ENCODE peak calls at places on chromosomes 6 and 20, in eight cellular contexts. One of them, this sample, is unnamed.

GRCh38 chr6:26020983-26021349 is 58.4 kb downstream of the TRIM38 start:
- DNase-seq in lower lobe of right lung: peak; percentile 76
- DNase-seq in neural progenitor cell: peak; percentile 64
- DNase-seq in brain microvascular endothelial cell: peak; percentile 68
- DNase-seq in fibroblast of pulmonary artery: peak; percentile 77
- DNase-seq in psoas muscle: peak; percentile 62
- DNase-seq in left ventricle myocardium inferior: peak; percentile 56
- DNase-seq in BJ: no peak
- DNase-seq in this sample: peak; percentile 65

GRCh38 chr6:35392111-35392702 is 49.8 kb downstream of the PPARD start:
- DNase-seq in lower lobe of right lung: peak; percentile 84
- DNase-seq in neural progenitor cell: no peak
- DNase-seq in brain microvascular endothelial cell: no peak
- DNase-seq in fibroblast of pulmonary artery: no peak
- DNase-seq in psoas muscle: no peak
- DNase-seq in left ventricle myocardium inferior: peak; percentile 21
- DNase-seq in BJ: no peak
- DNase-seq in this sample: no peak

GRCh38 chr6:89574860-89575561 is 63.5 kb downstream of the LYRM2 start:
- DNase-seq in lower lobe of right lung: no peak
- DNase-seq in neural progenitor cell: no peak
- DNase-seq in brain microvascular endothelial cell: no peak
- DNase-seq in fibroblast of pulmonary artery: no peak
- DNase-seq in psoas muscle: no peak
- DNase-seq in left ventricle myocardium inferior: no peak
- DNase-seq in BJ: no peak
- DNase-seq in this sample: no peak

GRCh38 chr6:44576132-44576601 is 188.7 kb downstream of the CDC5L start:
- DNase-seq in lower lobe of right lung: no peak
- DNase-seq in neural progenitor cell: no peak
- DNase-seq in brain microvascular endothelial cell: peak; percentile 36
- DNase-seq in fibroblast of pulmonary artery: peak; percentile 68
- DNase-seq in psoas muscle: no peak
- DNase-seq in left ventricle myocardium inferior: no peak
- DNase-seq in BJ: no peak
- DNase-seq in this sample: peak; percentile 3

GRCh38 chr6:157688960-157689599 is 134.0 kb upstream of the SNX9 start:
- DNase-seq in lower lobe of right lung: no peak
- DNase-seq in neural progenitor cell: peak; percentile 64
- DNase-seq in brain microvascular endothelial cell: no peak
- DNase-seq in fibroblast of pulmonary artery: peak; percentile 29
- DNase-seq in psoas muscle: no peak
- DNase-seq in left ventricle myocardium inferior: no peak
- DNase-seq in BJ: no peak
- DNase-seq in this sample: no peak

GRCh38 chr20:61120595-61121515 is 131.2 kb upstream of the CDH4 start:
- DNase-seq in lower lobe of right lung: no peak
- DNase-seq in neural progenitor cell: peak; percentile 81
- DNase-seq in brain microvascular endothelial cell: peak; percentile 47
- DNase-seq in fibroblast of pulmonary artery: peak; percentile 26
- DNase-seq in psoas muscle: no peak
- DNase-seq in left ventricle myocardium inferior: peak; percentile 21
- DNase-seq in BJ: no peak
- DNase-seq in this sample: peak; percentile 76

GRCh38 chr6:132060591-132060990 is 109.4 kb upstream of the CCN2 start:
- DNase-seq in lower lobe of right lung: no peak
- DNase-seq in neural progenitor cell: no peak
- DNase-seq in brain microvascular endothelial cell: peak; percentile 86
- DNase-seq in fibroblast of pulmonary artery: peak; percentile 65
- DNase-seq in psoas muscle: no peak
- DNase-seq in left ventricle myocardium inferior: no peak
- DNase-seq in BJ: no peak
- DNase-seq in this sample: peak; percentile 89

GRCh38 chr6:122735618-122736017 is 43.9 kb upstream of the FABP7 start:
- DNase-seq in lower lobe of right lung: no peak
- DNase-seq in neural progenitor cell: no peak
- DNase-seq in brain microvascular endothelial cell: no peak
- DNase-seq in fibroblast of pulmonary artery: no peak
- DNase-seq in psoas muscle: no peak
- DNase-seq in left ventricle myocardium inferior: no peak
- DNase-seq in BJ: no peak
- DNase-seq in this sample: no peak

GRCh38 chr20:38857703-38858102 is 52.2 kb downstream of the PPP1R16B start:
- DNase-seq in lower lobe of right lung: no peak
- DNase-seq in neural progenitor cell: no peak
- DNase-seq in brain microvascular endothelial cell: no peak
- DNase-seq in fibroblast of pulmonary artery: no peak
- DNase-seq in psoas muscle: no peak
- DNase-seq in left ventricle myocardium inferior: no peak
- DNase-seq in BJ: no peak
- DNase-seq in this sample: no peak

GRCh38 chr6:14172575-14172974 is 55.0 kb downstream of the CD83 start:
- DNase-seq in lower lobe of right lung: no peak
- DNase-seq in neural progenitor cell: no peak
- DNase-seq in brain microvascular endothelial cell: no peak
- DNase-seq in fibroblast of pulmonary artery: no peak
- DNase-seq in psoas muscle: no peak
- DNase-seq in left ventricle myocardium inferior: no peak
- DNase-seq in BJ: no peak
- DNase-seq in this sample: no peak

GRCh38 chr20:11705512-11705911 is 212.2 kb upstream of the BTBD3 start:
- DNase-seq in lower lobe of right lung: no peak
- DNase-seq in neural progenitor cell: no peak
- DNase-seq in brain microvascular endothelial cell: no peak
- DNase-seq in fibroblast of pulmonary artery: no peak
- DNase-seq in psoas muscle: no peak
- DNase-seq in left ventricle myocardium inferior: no peak
- DNase-seq in BJ: no peak
- DNase-seq in this sample: no peak

GRCh38 chr20:62085206-62085605 is 19.5 kb upstream of the TAF4 start:
- DNase-seq in lower lobe of right lung: no peak
- DNase-seq in neural progenitor cell: no peak
- DNase-seq in brain microvascular endothelial cell: no peak
- DNase-seq in fibroblast of pulmonary artery: no peak
- DNase-seq in psoas muscle: no peak
- DNase-seq in left ventricle myocardium inferior: no peak
- DNase-seq in BJ: no peak
- DNase-seq in this sample: no peak

GRCh38 chr6:40674170-40674569 is 87.0 kb upstream of the LRFN2 start:
- DNase-seq in lower lobe of right lung: no peak
- DNase-seq in neural progenitor cell: no peak
- DNase-seq in brain microvascular endothelial cell: no peak
- DNase-seq in fibroblast of pulmonary artery: no peak
- DNase-seq in psoas muscle: no peak
- DNase-seq in left ventricle myocardium inferior: no peak
- DNase-seq in BJ: no peak
- DNase-seq in this sample: no peak

GRCh38 chr6:17179246-17180073 is 77.6 kb downstream of the STMND1 start:
- DNase-seq in lower lobe of right lung: no peak
- DNase-seq in neural progenitor cell: no peak
- DNase-seq in brain microvascular endothelial cell: peak; percentile 56
- DNase-seq in fibroblast of pulmonary artery: peak; percentile 30
- DNase-seq in psoas muscle: no peak
- DNase-seq in left ventricle myocardium inferior: no peak
- DNase-seq in BJ: no peak
- DNase-seq in this sample: peak; percentile 76

GRCh38 chr20:37239026-37239451 is 22.6 kb downstream of the GHRH start:
- DNase-seq in lower lobe of right lung: no peak
- DNase-seq in neural progenitor cell: no peak
- DNase-seq in brain microvascular endothelial cell: no peak
- DNase-seq in fibroblast of pulmonary artery: peak; percentile 11
- DNase-seq in psoas muscle: no peak
- DNase-seq in left ventricle myocardium inferior: no peak
- DNase-seq in BJ: no peak
- DNase-seq in this sample: no peak

GRCh38 chr20:25146976-25147375 is 48.5 kb upstream of the ENTPD6 start:
- DNase-seq in lower lobe of right lung: no peak
- DNase-seq in neural progenitor cell: no peak
- DNase-seq in brain microvascular endothelial cell: no peak
- DNase-seq in fibroblast of pulmonary artery: no peak
- DNase-seq in psoas muscle: no peak
- DNase-seq in left ventricle myocardium inferior: no peak
- DNase-seq in BJ: no peak
- DNase-seq in this sample: no peak

GRCh38 chr20:25148982-25149846 is 46.3 kb upstream of the ENTPD6 start:
- DNase-seq in lower lobe of right lung: no peak
- DNase-seq in neural progenitor cell: no peak
- DNase-seq in brain microvascular endothelial cell: no peak
- DNase-seq in fibroblast of pulmonary artery: no peak
- DNase-seq in psoas muscle: no peak
- DNase-seq in left ventricle myocardium inferior: no peak
- DNase-seq in BJ: no peak
- DNase-seq in this sample: peak; percentile 45

GRCh38 chr20:25147716-25148115 is 47.8 kb upstream of the ENTPD6 start:
- DNase-seq in lower lobe of right lung: no peak
- DNase-seq in neural progenitor cell: no peak
- DNase-seq in brain microvascular endothelial cell: no peak
- DNase-seq in fibroblast of pulmonary artery: no peak
- DNase-seq in psoas muscle: no peak
- DNase-seq in left ventricle myocardium inferior: no peak
- DNase-seq in BJ: no peak
- DNase-seq in this sample: no peak

GRCh38 chr20:25149986-25150385 is 45.5 kb upstream of the ENTPD6 start:
- DNase-seq in lower lobe of right lung: no peak
- DNase-seq in neural progenitor cell: peak; percentile 95
- DNase-seq in brain microvascular endothelial cell: no peak
- DNase-seq in fibroblast of pulmonary artery: no peak
- DNase-seq in psoas muscle: no peak
- DNase-seq in left ventricle myocardium inferior: no peak
- DNase-seq in BJ: no peak
- DNase-seq in this sample: no peak

GRCh38 chr20:25148181-25148981 is 47.1 kb upstream of the ENTPD6 start:
- DNase-seq in lower lobe of right lung: peak; percentile 69
- DNase-seq in neural progenitor cell: peak; percentile 24
- DNase-seq in brain microvascular endothelial cell: peak; percentile 25
- DNase-seq in fibroblast of pulmonary artery: peak; percentile 61
- DNase-seq in psoas muscle: peak; percentile 43
- DNase-seq in left ventricle myocardium inferior: peak; percentile 25
- DNase-seq in BJ: no peak
- DNase-seq in this sample: peak; percentile 75
- H3K4me3 ChIP-seq in lower lobe of right lung: peak overlapping the region; percentile 47
- H3K4me3 ChIP-seq in neural progenitor cell: no peak overlapping the region
- H3K4me3 ChIP-seq in brain microvascular endothelial cell: peak overlapping the region; percentile 40
- H3K4me3 ChIP-seq in fibroblast of pulmonary artery: peak overlapping the region; percentile 38
- H3K4me3 ChIP-seq in psoas muscle: peak overlapping the region; percentile 38
- H3K4me3 ChIP-seq in left ventricle myocardium inferior: peak overlapping the region; percentile 59
- H3K4me3 ChIP-seq in BJ: peak overlapping the region; percentile 29
- H3K4me3 ChIP-seq in this sample: peak overlapping the region; percentile 36

GRCh38 chr6:27472617-27473400 is at the start of gene ZNF184:
- DNase-seq in lower lobe of right lung: peak; percentile 96
- DNase-seq in neural progenitor cell: peak; percentile 98
- DNase-seq in brain microvascular endothelial cell: peak; percentile 96
- DNase-seq in fibroblast of pulmonary artery: peak; percentile 98
- DNase-seq in psoas muscle: peak; percentile 95
- DNase-seq in left ventricle myocardium inferior: peak; percentile 94
- DNase-seq in BJ: peak; percentile 86
- DNase-seq in this sample: peak; percentile 97
- TF ChIP-seq CTCF in lower lobe of right lung: no peak
- TF ChIP-seq CTCF in neural progenitor cell: peak; percentile 15
- TF ChIP-seq CTCF in brain microvascular endothelial cell: peak; percentile 28
- TF ChIP-seq CTCF in fibroblast of pulmonary artery: no peak
- TF ChIP-seq CTCF in psoas muscle: no peak
- TF ChIP-seq CTCF in left ventricle myocardium inferior: no peak
- TF ChIP-seq CTCF in BJ: no peak
- TF ChIP-seq CTCF in this sample: no peak

GRCh38 chr6:32666420-32667300 is at the start of gene HLA-DQB1:
- DNase-seq in lower lobe of right lung: no peak
- DNase-seq in neural progenitor cell: peak; percentile 79
- DNase-seq in brain microvascular endothelial cell: no peak
- DNase-seq in fibroblast of pulmonary artery: peak; percentile 23
- DNase-seq in psoas muscle: no peak
- DNase-seq in left ventricle myocardium inferior: no peak
- DNase-seq in BJ: no peak
- DNase-seq in this sample: no peak
- H3K4me3 ChIP-seq in lower lobe of right lung: no peak within 1 kb of the TSS
- H3K4me3 ChIP-seq in neural progenitor cell: peak within 1 kb of the TSS; percentile 65
- H3K4me3 ChIP-seq in brain microvascular endothelial cell: no peak within 1 kb of the TSS
- H3K4me3 ChIP-seq in fibroblast of pulmonary artery: no peak within 1 kb of the TSS
- H3K4me3 ChIP-seq in psoas muscle: no peak within 1 kb of the TSS
- H3K4me3 ChIP-seq in left ventricle myocardium inferior: no peak within 1 kb of the TSS
- H3K4me3 ChIP-seq in BJ: no peak within 1 kb of the TSS
- H3K4me3 ChIP-seq in this sample: no peak within 1 kb of the TSS

GRCh38 chr6:161835426-161836029 is 561.7 kb upstream of the AGPAT4 start:
- DNase-seq in lower lobe of right lung: no peak
- DNase-seq in neural progenitor cell: no peak
- DNase-seq in brain microvascular endothelial cell: peak; percentile 10
- DNase-seq in fibroblast of pulmonary artery: no peak
- DNase-seq in psoas muscle: no peak
- DNase-seq in left ventricle myocardium inferior: no peak
- DNase-seq in BJ: no peak
- DNase-seq in this sample: no peak
- TF ChIP-seq CTCF in lower lobe of right lung: no peak
- TF ChIP-seq CTCF in neural progenitor cell: no peak
- TF ChIP-seq CTCF in brain microvascular endothelial cell: peak; percentile 54
- TF ChIP-seq CTCF in fibroblast of pulmonary artery: no peak
- TF ChIP-seq CTCF in psoas muscle: no peak
- TF ChIP-seq CTCF in left ventricle myocardium inferior: no peak
- TF ChIP-seq CTCF in BJ: no peak
- TF ChIP-seq CTCF in this sample: no peak

This sample was measured in foreskin fibroblast.